ENCODE peak calls at places on chromosomes 1 and 21, in seven cellular contexts. F, U, N, S, E, X and H are unnamed samples.

GRCh38 chr1:184499626-184500025 is 112.8 kb downstream of the C1orf21 start:
- DNase-seq in U (no peak), F (no peak), X (no peak), S (no peak), N (no peak), E (no peak), H (no peak)

GRCh38 chr1:183470147-183470960 is 1.9 kb upstream of the SMG7 start:
- DNase-seq in F (peak; percentile 84), X (peak; percentile 91), S (peak; percentile 79), U (peak; percentile 72), E (peak; percentile 82), N (peak; percentile 71), H (peak; percentile 93)

GRCh38 chr1:38693031-38693430 is 166.5 kb downstream of the RRAGC start:
- DNase-seq in E (no peak), N (no peak), U (no peak), F (no peak), S (no peak), X (no peak), H (no peak)

GRCh38 chr21:31444061-31444460 is 100.0 kb upstream of the TIAM1 start:
- DNase-seq in N (no peak), X (no peak), S (no peak), E (no peak), U (no peak), F (peak; percentile 30), H (no peak)

GRCh38 chr1:29749546-29749945 is 513.2 kb downstream of the PTPRU start:
- DNase-seq in U (no peak), N (no peak), E (no peak), X (no peak), F (no peak), S (no peak), H (no peak)

GRCh38 chr1:65881070-65881594 is 88.4 kb downstream of the PDE4B start:
- DNase-seq in E (no peak), N (no peak), X (no peak), U (no peak), S (no peak), F (no peak), H (no peak)

GRCh38 chr1:169345500-169345899 is 22.1 kb downstream of the NME7 start:
- DNase-seq in U (no peak), S (no peak), E (no peak), N (no peak), X (no peak), F (no peak), H (no peak)

GRCh38 chr1:165257969-165258459 is 98.5 kb downstream of the LMX1A start:
- DNase-seq in F (peak; percentile 75), E (peak; percentile 85), U (peak; percentile 63), X (peak; percentile 88), N (peak; percentile 88), S (peak; percentile 83), H (peak; percentile 87)

GRCh38 chr1:240888039-240888786 is 276.3 kb upstream of the GREM2 start:
- DNase-seq in S (peak; percentile 82), U (peak; percentile 62), F (no peak), N (peak; percentile 83), E (peak; percentile 55), X (peak; percentile 53), H (peak; percentile 13)

GRCh38 chr1:160522622-160523345 is at the start of gene SLAMF6:
- DNase-seq in N (no peak), E (no peak), U (no peak), X (no peak), F (no peak), S (no peak), H (no peak)

GRCh38 chr1:246301553-246302250 is 205.4 kb downstream of the SMYD3 start:
- DNase-seq in S (no peak), X (no peak), N (no peak), U (no peak), F (no peak), E (no peak), H (no peak)

GRCh38 chr1:105793541-105794146 is 1262.8 kb upstream of the PRMT6 start:
- DNase-seq in F (no peak), X (peak; percentile 87), U (peak; percentile 69), E (peak; percentile 37), N (peak; percentile 72), S (peak; percentile 40), H (peak; percentile 70)

GRCh38 chr1:206674745-206675175 is 9.9 kb upstream of the MAPKAPK2 start:
- DNase-seq in N (peak; percentile 100), F (peak; percentile 81), U (no peak), X (no peak), S (no peak), E (peak; percentile 69), H (no peak)

GRCh38 chr1:216310776-216311175 is 112.5 kb downstream of the USH2A start:
- DNase-seq in N (peak; percentile 86), F (no peak), X (peak; percentile 54), E (no peak), S (peak; percentile 75), U (no peak), H (peak; percentile 75)

GRCh38 chr1:93591291-93591832 is 90.3 kb downstream of the BCAR3 start:
- DNase-seq in X (no peak), E (no peak), N (peak; percentile 29), U (no peak), S (no peak), F (no peak), H (no peak)

GRCh38 chr1:16189921-16190499 is 22.4 kb downstream of the ARHGEF19 start:
- DNase-seq in U (peak; percentile 70), N (no peak), X (peak; percentile 57), E (no peak), S (no peak), F (no peak), H (peak; percentile 59)

GRCh38 chr21:29540289-29540688 is 241.6 kb downstream of the BACH1 start:
- DNase-seq in X (no peak), U (no peak), N (no peak), F (no peak), S (no peak), E (no peak), H (no peak)

GRCh38 chr1:162372159-162373071 is 4.2 kb downstream of the SPATA46 start:
- DNase-seq in F (no peak), N (peak; percentile 31), X (no peak), U (peak; percentile 83), E (no peak), S (no peak), H (peak; percentile 58)

GRCh38 chr1:229716692-229717091 is 90.6 kb downstream of the URB2 start:
- DNase-seq in U (no peak), S (no peak), E (no peak), F (no peak), N (no peak), X (no peak), H (no peak)

GRCh38 chr1:229714306-229714705 is 88.3 kb downstream of the URB2 start:
- DNase-seq in S (no peak), E (no peak), N (no peak), F (no peak), U (no peak), X (no peak), H (no peak)

GRCh38 chr1:229716064-229716463 is 90.0 kb downstream of the URB2 start:
- DNase-seq in X (no peak), S (peak; percentile 73), F (no peak), U (no peak), N (peak; percentile 24), E (no peak), H (no peak)

GRCh38 chr1:229717774-229718173 is 91.7 kb downstream of the URB2 start:
- DNase-seq in E (peak; percentile 27), X (no peak), F (no peak), N (peak; percentile 35), U (no peak), S (no peak), H (peak; percentile 29)

DNA sequence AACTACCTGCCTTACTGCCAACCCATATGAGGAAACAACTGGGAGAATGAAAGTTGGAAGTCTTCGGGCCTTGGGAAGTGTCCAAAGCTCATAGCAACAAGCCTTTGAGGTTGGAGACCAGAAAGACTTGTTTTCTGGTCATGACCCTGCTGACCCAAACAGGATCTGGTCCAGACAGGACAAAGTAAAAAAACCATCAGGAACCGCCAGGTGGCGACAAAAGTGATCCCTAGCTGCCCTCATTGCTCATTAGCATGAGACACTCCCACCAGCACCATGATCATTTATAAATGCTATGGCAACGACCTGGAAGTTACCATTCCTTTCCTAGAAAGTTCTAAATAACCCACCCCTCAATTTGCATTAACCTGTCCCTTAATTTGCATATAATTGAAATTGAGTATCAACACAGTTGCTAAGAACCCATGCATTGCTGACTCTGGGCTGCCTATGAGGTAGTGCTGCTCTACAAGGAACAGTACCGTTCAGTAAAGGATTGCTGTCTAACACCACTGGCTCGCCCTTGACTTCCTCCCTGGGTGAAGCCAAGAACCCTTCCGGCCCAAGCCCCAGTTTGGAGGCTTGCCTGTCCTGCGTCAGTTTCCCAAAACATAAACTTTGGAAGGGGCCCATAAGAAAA is 89.0 kb downstream of the URB2 start:
- DNase-seq in F (no peak), U (no peak), X (no peak), E (peak; percentile 86), S (peak; percentile 57), N (peak; percentile 82), H (peak; percentile 58)
- TF ChIP-seq CTCF in F (no peak), U (peak; percentile 63), X (no peak), E (peak; percentile 36), S (peak; percentile 62), N (peak; percentile 89), H (peak; percentile 73)

DNA sequence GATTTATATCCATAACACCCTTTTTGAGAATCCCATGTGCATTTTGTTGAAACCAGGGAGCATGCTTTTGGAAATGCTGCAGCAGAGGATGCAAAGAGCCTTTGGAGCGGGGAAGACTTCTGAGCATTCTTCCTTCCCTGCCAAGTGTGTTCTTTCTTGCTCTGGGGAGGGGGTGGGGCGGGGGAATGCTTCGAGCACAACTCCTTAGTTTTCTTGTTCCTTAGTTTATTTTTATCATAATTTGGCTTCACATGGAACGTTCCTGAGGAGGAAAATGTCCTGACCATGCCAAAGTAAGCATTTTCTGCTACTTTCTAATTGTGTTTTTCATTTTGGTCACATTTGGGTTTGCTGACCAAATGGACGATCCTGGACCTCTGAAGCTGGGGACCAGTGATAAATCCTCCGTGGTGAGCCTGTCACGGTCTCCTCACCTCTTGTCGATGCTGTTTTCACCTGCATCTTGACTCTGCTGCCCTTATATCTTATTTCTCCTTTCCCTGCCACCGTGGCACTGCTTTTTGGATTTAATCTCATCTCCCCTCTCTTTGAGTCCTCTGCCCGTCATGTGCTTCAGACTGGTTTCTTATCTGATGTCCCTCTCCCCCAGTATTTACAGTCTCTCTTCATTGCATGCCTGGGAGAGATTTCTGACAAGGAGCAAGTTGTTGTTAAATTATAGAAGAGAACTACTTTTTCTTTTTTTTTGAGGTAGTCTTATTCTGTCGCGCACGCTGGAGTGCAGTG is 2.4 kb downstream of the CTPS1 start:
- DNase-seq in X (peak; percentile 54), U (no peak), S (no peak), F (no peak), E (no peak), N (no peak), H (no peak)
- H3K4me1 ChIP-seq in X (peaks cover 35% of the 10 kb centered on the region), U (peaks cover 23% of the 10 kb centered on the region), S (peaks cover 6% of the 10 kb centered on the region), F (peaks cover 91% of the 10 kb centered on the region), E (peaks cover 23% of the 10 kb centered on the region), N (peaks cover 31% of the 10 kb centered on the region), H (no peaks in the 10 kb centered on the region)

GRCh38 chr1:232998138-232998537 is 47.7 kb downstream of the NTPCR start:
- DNase-seq in N (no peak), F (no peak), S (no peak), X (no peak), E (no peak), U (no peak), H (no peak)
- TF ChIP-seq CTCF in N (no peak), F (no peak), S (peak; percentile 22), X (no peak), E (no peak), U (no peak), H (peak; percentile 1)

DNA sequence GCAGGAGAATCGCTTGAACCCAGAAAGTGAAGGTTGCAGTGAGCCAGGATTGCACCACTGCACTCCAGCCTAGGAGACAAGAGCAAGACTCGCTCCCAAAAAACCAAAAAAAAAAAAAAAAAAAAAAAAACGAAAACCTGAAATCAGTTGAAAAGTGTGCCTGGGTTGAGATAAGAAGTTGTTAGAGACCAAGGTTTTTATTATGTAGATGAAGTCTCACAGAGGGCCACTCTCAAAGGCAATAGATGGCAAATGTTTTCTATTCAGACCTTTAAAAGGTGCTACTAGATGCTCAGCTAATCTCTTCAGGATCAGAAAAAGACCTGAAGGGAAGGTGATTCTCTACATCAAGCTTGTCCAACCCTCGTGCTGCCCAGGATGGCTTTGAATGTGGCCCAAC is 17.6 kb downstream of the CAPN2 start:
- DNase-seq in F (no peak), E (no peak), X (no peak), U (no peak), N (no peak), S (no peak), H (no peak)
- H3K4me1 ChIP-seq in F (peaks cover 82% of the 10 kb centered on the region), E (peaks cover 13% of the 10 kb centered on the region), X (peaks cover 77% of the 10 kb centered on the region), U (peaks cover 52% of the 10 kb centered on the region), N (peaks cover 96% of the 10 kb centered on the region), S (peaks cover 10% of the 10 kb centered on the region), H (peaks cover 38% of the 10 kb centered on the region)